ENCODE peak calls at places on chromosomes 13 and 19, in seven cellular contexts. X is heart left ventricle; Z is left kidney; B is RPMI7951; C is GM04504; O is germinal center; N is activated CD8-positive, alpha-beta memory T cell treated with anti-CD3 and anti-CD28 coated beads, Interleukin-2, amount 10 ng/mL, durations not matched to agents 7 days and 5 days. E is an unnamed sample.

GRCh38 chr13:98988277-98988676 is 10.4 kb upstream of the DOCK9 start:
- DNase-seq in X (no peak), Z (no peak), B (no peak), C (no peak), O (no peak), N (no peak), E (no peak)

GRCh38 chr13:48600374-48601364 is 53.1 kb upstream of the CYSLTR2 start:
- DNase-seq in X (no peak), Z (peak; percentile 89), B (peak; percentile 83), C (no peak), O (no peak), N (no peak), E (no peak)

GRCh38 chr19:2270157-2270571 is 11.8 kb downstream of the PEAK3 start:
- DNase-seq in X (peak; percentile 73), Z (no peak), B (no peak), C (no peak), O (no peak), N (peak; percentile 65), E (no peak)

GRCh38 chr13:59301166-59301551 is 862.6 kb downstream of the DIAPH3 start:
- DNase-seq in X (no peak), Z (no peak), B (no peak), C (no peak), O (no peak), N (no peak), E (no peak)

GRCh38 chr13:39353988-39354387 is 249.0 kb downstream of the LHFPL6 start:
- DNase-seq in X (no peak), Z (no peak), B (peak; percentile 10), C (no peak), O (no peak), N (no peak), E (no peak)

GRCh38 chr13:37270206-37271001 is 164.9 kb upstream of the CSNK1A1L start:
- DNase-seq in X (no peak), Z (no peak), B (no peak), C (no peak), O (no peak), N (no peak), E (no peak)

GRCh38 chr13:27792393-27793218 is at the start of gene GSX1:
- DNase-seq in X (peak; percentile 83), Z (peak; percentile 95), B (peak; percentile 63), C (peak; percentile 24), O (peak; percentile 44), N (peak; percentile 63), E (no peak)

GRCh38 chr19:23474761-23475160 is 79.5 kb upstream of the ZNF91 start:
- DNase-seq in X (no peak), Z (no peak), B (no peak), C (no peak), O (no peak), N (no peak), E (no peak)

GRCh38 chr13:59774511-59774911 is 389.2 kb downstream of the DIAPH3 start:
- DNase-seq in X (no peak), Z (peak; percentile 82), B (peak; percentile 65), C (peak; percentile 55), O (no peak), N (no peak), E (no peak)

GRCh38 chr19:2064395-2064787 is 13.3 kb upstream of the MKNK2 start:
- DNase-seq in X (no peak), Z (no peak), B (no peak), C (no peak), O (no peak), N (no peak), E (no peak)

GRCh38 chr19:20612711-20613316 is 47.2 kb upstream of the ZNF737 start:
- DNase-seq in X (no peak), Z (no peak), B (peak; percentile 19), C (no peak), O (no peak), N (no peak), E (no peak)

E was measured in GM06990.